ENCODE peak calls at places on chromosomes 16 and 17, in six cellular contexts. Z is B cell, N is DND-41, K is AG10803, D is esophagus squamous epithelium, V is psoas muscle. E is an unnamed sample.

GRCh38 chr17:47703671-47704070 is 9.7 kb downstream of the TBKBP1 start:
- DNase-seq in D (no peak), N (no peak), K (no peak), Z (no peak), V (no peak), E (no peak)

GRCh38 chr17:33127706-33128105 is 136.1 kb downstream of the SPACA3 start:
- DNase-seq in D (no peak), K (no peak), Z (no peak), N (no peak), V (no peak), E (no peak)

GRCh38 chr17:45719335-45720071 is 64.6 kb upstream of the CRHR1 start:
- DNase-seq in N (no peak), Z (no peak), V (no peak), D (no peak), K (peak), E (no peak)

GRCh38 chr17:8628172-8628571 is 2.4 kb downstream of the MYH10 start:
- DNase-seq in V (no peak), K (no peak), D (no peak), N (no peak), Z (no peak), E (no peak)

GRCh38 chr17:48153711-48154642 is 46.4 kb downstream of the SNX11 start:
- DNase-seq in D (no peak), Z (no peak), K (peak), N (peak), V (no peak), E (no peak)

GRCh38 chr16:67773099-67773498 is 33.3 kb downstream of the RANBP10 start:
- DNase-seq in D (no peak), V (no peak), N (no peak), Z (no peak), K (no peak), E (no peak)

GRCh38 chr17:73068322-73069153 is 23.9 kb downstream of the SLC39A11 start:
- DNase-seq in K (peak), V (no peak), D (no peak), N (no peak), Z (no peak), E (no peak)

GRCh38 chr17:50264263-50265113 is 9.8 kb upstream of the TMEM92 start:
- DNase-seq in D (no peak), V (no peak), K (peak), N (peak), Z (no peak), E (peak)

GRCh38 chr16:21703589-21704174 is 39.9 kb downstream of the OTOA start:
- DNase-seq in K (no peak), V (no peak), N (no peak), Z (no peak), D (no peak), E (peak)

GRCh38 chr17:4968166-4968915 is 724 bp upstream of the SPAG7 start:
- DNase-seq in N (no peak), K (no peak), V (peak), D (no peak), Z (no peak), E (peak)

GRCh38 chr17:40284085-40284713 is 3.5 kb upstream of the CDC6 start:
- DNase-seq in V (no peak), D (no peak), K (peak), N (no peak), Z (no peak), E (no peak)
- TF ChIP-seq CTCF in V (peak), D (peak), K (peak), N (no peak), Z (no peak), E (no peak)

GRCh38 chr16:11799017-11799381 is 1.9 kb upstream of the ZC3H7A start:
- DNase-seq in Z (no peak), N (no peak), K (no peak), D (no peak), V (no peak), E (no peak)
- TF ChIP-seq CTCF in Z (no peak), N (no peak), K (no peak), D (no peak), V (no peak), E (no peak)

DNA sequence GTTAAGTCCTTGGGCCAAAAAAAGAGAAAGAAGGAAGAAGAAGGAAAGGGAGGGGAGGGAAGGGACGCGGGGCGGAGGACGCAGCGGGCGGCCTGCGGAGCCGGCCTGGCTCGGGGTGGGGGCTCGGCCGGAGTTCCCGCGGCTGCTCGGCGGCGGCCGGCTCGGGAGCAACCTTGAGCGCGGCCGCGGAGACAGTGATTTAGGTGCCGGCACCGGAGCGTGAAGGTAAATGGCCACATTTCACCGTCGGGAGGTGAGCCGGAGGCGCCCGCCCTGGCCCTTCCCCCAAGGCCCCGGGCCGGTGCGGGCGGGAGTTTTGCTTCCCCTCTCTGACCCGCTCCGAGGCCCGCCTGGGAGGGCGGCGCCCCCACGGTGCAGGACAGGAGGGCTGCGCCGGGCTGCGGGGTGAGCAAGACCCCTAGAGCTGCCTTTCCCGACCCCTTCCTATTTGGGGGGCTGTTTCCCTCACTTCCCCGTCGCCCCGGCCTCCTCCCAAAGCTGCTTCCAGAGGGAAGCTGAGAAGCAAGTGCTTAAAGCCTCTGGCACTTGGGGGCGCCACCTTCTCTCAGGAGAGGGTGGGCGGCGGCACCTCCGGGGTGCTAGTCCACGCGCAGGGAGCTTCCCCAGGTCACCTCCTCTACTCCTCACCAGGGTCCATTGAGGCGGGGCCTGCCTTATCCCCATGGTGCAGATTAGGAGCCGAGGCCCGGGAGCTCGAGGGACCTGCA is 56.5 kb downstream of the MRM1 start:
- DNase-seq in N (peak), Z (no peak), D (no peak), V (no peak), K (no peak), E (no peak)
- TF ChIP-seq CTCF in N (peak), Z (no peak), D (no peak), V (no peak), K (no peak), E (peak)

DNA sequence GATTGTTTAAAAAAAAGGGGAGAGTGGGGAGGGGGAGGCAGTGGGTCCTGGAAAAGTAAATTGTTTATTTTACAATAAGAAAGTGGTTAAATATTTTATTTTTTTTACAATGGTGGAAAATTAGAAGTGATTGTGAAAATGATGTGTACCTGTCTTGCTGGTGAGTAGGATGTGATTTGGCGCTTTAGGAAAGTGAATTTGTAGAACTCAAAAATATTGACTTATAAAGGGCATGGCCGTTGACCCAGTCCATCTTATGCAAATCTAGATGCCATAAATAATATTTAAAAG is 10.2 kb upstream of the CES1 start:
- DNase-seq in K (no peak), N (no peak), V (no peak), D (no peak), Z (no peak), E (no peak)
- TF ChIP-seq CTCF in K (no peak), N (no peak), V (no peak), D (no peak), Z (peak), E (no peak)

DNA sequence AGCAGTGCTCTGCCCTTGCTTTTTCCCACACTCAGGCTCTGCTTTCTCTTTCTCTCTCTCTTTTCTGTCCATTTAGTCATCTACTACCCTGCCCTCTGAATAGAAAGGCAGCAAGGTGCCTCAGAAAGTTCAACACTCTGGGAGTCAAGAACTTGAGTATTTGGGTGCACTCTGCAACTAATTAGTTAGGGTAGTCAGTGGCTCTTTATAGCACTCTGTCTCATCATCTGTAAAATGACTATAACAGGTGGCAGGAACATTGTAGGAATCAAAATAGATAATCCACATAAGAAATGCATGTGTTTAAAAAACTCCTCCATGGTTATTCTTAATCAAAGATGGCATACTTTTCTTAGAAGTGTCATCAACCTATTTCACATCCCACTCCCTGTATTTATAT is 7.2 kb downstream of the OR2C1 start:
- DNase-seq in Z (no peak), N (no peak), V (no peak), D (no peak), K (no peak), E (no peak)
- TF ChIP-seq CTCF in Z (no peak), N (no peak), V (no peak), D (no peak), K (no peak), E (no peak)

GRCh38 chr17:57607553-57608120 is 137.5 kb downstream of the CCDC182 start:
- DNase-seq in N (no peak), Z (no peak), K (no peak), D (no peak), V (peak), E (no peak)

GRCh38 chr17:57609125-57609877 is 135.8 kb downstream of the CCDC182 start:
- DNase-seq in D (no peak), Z (peak), V (no peak), K (no peak), N (no peak), E (no peak)

GRCh38 chr17:57612202-57613071 is 132.7 kb downstream of the CCDC182 start:
- DNase-seq in Z (peak), V (peak), K (no peak), D (no peak), N (no peak), E (no peak)

GRCh38 chr17:57608369-57609124 is 136.6 kb downstream of the CCDC182 start:
- DNase-seq in D (no peak), V (no peak), N (no peak), K (no peak), Z (peak), E (no peak)

DNA sequence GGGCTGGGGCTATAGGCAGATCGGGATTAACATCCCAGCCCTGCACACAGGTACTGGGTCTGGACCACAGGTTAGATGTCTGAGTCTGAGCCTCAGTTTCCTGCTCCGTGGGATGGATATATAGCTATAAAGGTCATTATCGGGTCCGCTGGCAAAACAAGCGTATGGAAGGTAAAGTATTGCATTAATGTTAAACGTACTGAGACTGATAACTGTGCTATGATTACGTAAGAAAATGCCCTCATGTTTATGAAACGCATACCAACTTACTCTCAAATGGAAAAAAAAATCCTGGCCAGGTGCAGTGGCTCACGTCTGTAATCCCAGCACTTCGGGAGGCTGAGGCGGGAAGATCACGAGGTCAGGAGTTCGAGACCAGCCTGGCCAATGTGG is 135.2 kb downstream of the CCDC182 start:
- DNase-seq in D (no peak), K (no peak), N (no peak), V (no peak), Z (no peak), E (no peak)
- TF ChIP-seq CTCF in D (no peak), K (no peak), N (no peak), V (no peak), Z (no peak), E (no peak)

DNA sequence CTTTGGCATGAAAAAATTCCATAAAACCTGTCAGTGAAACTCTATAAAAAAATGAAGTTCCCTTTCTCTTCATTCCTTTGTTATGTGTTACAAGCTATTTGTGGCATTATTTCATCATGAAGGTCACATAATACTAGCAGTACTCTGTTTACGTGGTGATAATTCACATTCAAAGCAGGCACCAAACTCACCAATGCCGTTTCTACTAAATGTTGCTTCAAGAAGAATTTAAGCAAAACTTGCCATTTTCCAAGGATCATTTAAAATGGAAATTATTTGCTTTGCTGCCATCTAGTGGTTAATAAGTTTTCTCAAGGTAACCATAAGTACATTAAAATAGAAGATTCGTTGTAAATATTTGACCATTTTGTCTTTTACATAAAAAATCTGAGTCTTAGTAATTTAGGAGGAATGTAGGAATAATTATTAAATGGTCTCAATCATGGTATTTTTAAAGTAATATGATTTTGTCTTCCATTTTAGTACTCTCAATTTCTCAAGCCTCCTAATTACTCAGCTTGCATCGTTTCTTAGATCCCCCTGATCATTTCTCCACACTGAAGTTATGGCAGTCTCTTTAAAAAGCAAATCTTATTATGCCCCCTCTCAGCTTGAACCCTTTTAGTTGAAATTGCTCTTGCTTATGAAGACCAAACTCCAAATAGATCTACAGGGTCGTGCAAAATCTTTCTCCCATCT is 80.8 kb downstream of the OMG start:
- DNase-seq in Z (no peak), V (no peak), D (no peak), K (peak), N (no peak), E (peak)
- TF ChIP-seq CTCF in Z (peak), V (peak), D (peak), K (peak), N (peak), E (peak)

E was measured in GM13977.